ENCODE peak calls at places on chromosomes 3 and 15, in six cellular contexts. One of them, this sample, is unnamed.

GRCh38 chr3:42133500-42134298 is 42.5 kb downstream of the TRAK1 start:
- DNase-seq in endothelial cell of umbilical vein: no peak
- DNase-seq in NB4: no peak
- DNase-seq in GM12878: no peak
- DNase-seq in A549: no peak
- DNase-seq in HepG2: no peak
- DNase-seq in this sample: no peak

GRCh38 chr3:28901029-28901428 is 379.8 kb upstream of the RBMS3 start:
- DNase-seq in A549: no peak
- DNase-seq in NB4: no peak
- DNase-seq in HepG2: no peak
- DNase-seq in endothelial cell of umbilical vein: no peak
- DNase-seq in GM12878: no peak
- DNase-seq in this sample: no peak

GRCh38 chr15:56794923-56795329 is 61.6 kb upstream of the ZNF280D start:
- DNase-seq in A549: no peak
- DNase-seq in GM12878: no peak
- DNase-seq in endothelial cell of umbilical vein: no peak
- DNase-seq in HepG2: no peak
- DNase-seq in NB4: no peak
- DNase-seq in this sample: no peak

GRCh38 chr3:104951426-104951825 is 415.3 kb upstream of the ALCAM start:
- DNase-seq in A549: no peak
- DNase-seq in NB4: no peak
- DNase-seq in HepG2: no peak
- DNase-seq in GM12878: no peak
- DNase-seq in endothelial cell of umbilical vein: no peak
- DNase-seq in this sample: no peak

GRCh38 chr3:39192490-39193092 is at the start of gene XIRP1:
- DNase-seq in GM12878: no peak
- DNase-seq in NB4: no peak
- DNase-seq in A549: no peak
- DNase-seq in HepG2: no peak
- DNase-seq in endothelial cell of umbilical vein: no peak
- DNase-seq in this sample: no peak

GRCh38 chr15:26516102-26516980 is 256.5 kb downstream of the GABRB3 start:
- DNase-seq in endothelial cell of umbilical vein: no peak
- DNase-seq in A549: no peak
- DNase-seq in NB4: no peak
- DNase-seq in HepG2: no peak
- DNase-seq in GM12878: no peak
- DNase-seq in this sample: no peak

GRCh38 chr3:66655673-66656072 is 154.9 kb upstream of the LRIG1 start:
- DNase-seq in endothelial cell of umbilical vein: no peak
- DNase-seq in HepG2: peak
- DNase-seq in NB4: no peak
- DNase-seq in A549: no peak
- DNase-seq in GM12878: no peak
- DNase-seq in this sample: no peak

GRCh38 chr3:185558395-185558794 is 6.0 kb upstream of the LIPH start:
- DNase-seq in HepG2: peak
- DNase-seq in GM12878: no peak
- DNase-seq in NB4: no peak
- DNase-seq in A549: no peak
- DNase-seq in endothelial cell of umbilical vein: no peak
- DNase-seq in this sample: peak

GRCh38 chr3:55364426-55364825 is 122.7 kb downstream of the WNT5A start:
- DNase-seq in A549: no peak
- DNase-seq in NB4: no peak
- DNase-seq in HepG2: no peak
- DNase-seq in endothelial cell of umbilical vein: no peak
- DNase-seq in GM12878: no peak
- DNase-seq in this sample: no peak
- TF ChIP-seq MYC in A549: no peak
- TF ChIP-seq MYC in NB4: no peak
- TF ChIP-seq MYC in HepG2: no peak
- TF ChIP-seq MYC in endothelial cell of umbilical vein: no peak
- TF ChIP-seq MYC in GM12878: no peak
- TF ChIP-seq MYC in this sample: no peak

GRCh38 chr3:175260145-175260794 is 401.1 kb downstream of the NAALADL2 start:
- DNase-seq in NB4: no peak
- DNase-seq in endothelial cell of umbilical vein: no peak
- DNase-seq in A549: no peak
- DNase-seq in GM12878: no peak
- DNase-seq in HepG2: no peak
- DNase-seq in this sample: no peak

GRCh38 chr3:175258763-175259162 is 399.6 kb downstream of the NAALADL2 start:
- DNase-seq in NB4: no peak
- DNase-seq in endothelial cell of umbilical vein: no peak
- DNase-seq in HepG2: no peak
- DNase-seq in A549: peak
- DNase-seq in GM12878: no peak
- DNase-seq in this sample: no peak

DNA sequence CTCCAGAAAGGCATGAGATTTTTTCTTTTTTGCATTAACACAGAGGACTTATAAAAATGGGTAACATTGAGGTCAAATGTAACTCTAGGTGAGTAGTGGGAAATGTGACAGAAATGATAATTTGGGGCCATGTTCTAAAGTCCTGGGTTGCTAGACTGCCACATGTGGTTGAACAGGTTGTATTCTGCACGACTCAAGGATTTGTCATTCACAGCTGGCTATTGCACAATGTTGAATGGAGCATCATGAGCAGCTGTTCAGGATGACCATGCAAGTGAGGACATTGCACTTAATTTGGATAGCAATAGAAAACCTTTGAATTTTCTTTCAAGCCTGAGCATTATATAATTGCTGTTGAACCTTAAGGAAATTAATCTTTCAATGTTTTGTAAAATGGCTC is 396.6 kb downstream of the NAALADL2 start:
- DNase-seq in endothelial cell of umbilical vein: no peak
- DNase-seq in NB4: peak
- DNase-seq in A549: peak
- DNase-seq in GM12878: no peak
- DNase-seq in HepG2: no peak
- DNase-seq in this sample: no peak
- TF ChIP-seq MYC in endothelial cell of umbilical vein: no peak
- TF ChIP-seq MYC in NB4: no peak
- TF ChIP-seq MYC in A549: no peak
- TF ChIP-seq MYC in GM12878: no peak
- TF ChIP-seq MYC in HepG2: no peak
- TF ChIP-seq MYC in this sample: no peak

DNA sequence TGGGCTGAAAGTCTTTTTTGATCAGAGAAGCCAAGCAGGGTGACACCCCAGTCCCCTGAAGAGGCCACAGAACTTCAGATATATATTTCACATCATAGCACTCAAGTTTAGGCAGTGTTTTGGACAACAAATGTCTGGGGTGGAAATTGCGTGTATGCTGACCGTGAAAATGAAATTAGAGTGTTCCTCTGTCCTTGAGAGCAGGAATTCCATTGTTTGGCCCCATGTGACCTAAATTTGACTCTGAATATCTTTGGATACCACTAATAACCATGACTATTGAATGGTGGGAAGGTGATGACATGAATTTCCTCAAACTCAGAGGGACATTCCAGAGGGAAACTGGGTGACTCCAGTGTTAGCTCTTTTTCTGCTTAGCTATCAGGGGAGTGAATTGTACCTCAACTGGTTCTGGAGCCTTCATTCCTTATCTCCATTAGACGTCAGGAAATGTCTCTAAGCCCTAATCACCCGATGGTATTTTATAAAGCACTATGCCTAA is 263.5 kb upstream of the RASGRP1 start:
- DNase-seq in HepG2: no peak
- DNase-seq in A549: no peak
- DNase-seq in NB4: no peak
- DNase-seq in endothelial cell of umbilical vein: peak
- DNase-seq in GM12878: no peak
- DNase-seq in this sample: no peak
- TF ChIP-seq MYC in HepG2: no peak
- TF ChIP-seq MYC in A549: no peak
- TF ChIP-seq MYC in NB4: no peak
- TF ChIP-seq MYC in endothelial cell of umbilical vein: no peak
- TF ChIP-seq MYC in GM12878: no peak
- TF ChIP-seq MYC in this sample: no peak

DNA sequence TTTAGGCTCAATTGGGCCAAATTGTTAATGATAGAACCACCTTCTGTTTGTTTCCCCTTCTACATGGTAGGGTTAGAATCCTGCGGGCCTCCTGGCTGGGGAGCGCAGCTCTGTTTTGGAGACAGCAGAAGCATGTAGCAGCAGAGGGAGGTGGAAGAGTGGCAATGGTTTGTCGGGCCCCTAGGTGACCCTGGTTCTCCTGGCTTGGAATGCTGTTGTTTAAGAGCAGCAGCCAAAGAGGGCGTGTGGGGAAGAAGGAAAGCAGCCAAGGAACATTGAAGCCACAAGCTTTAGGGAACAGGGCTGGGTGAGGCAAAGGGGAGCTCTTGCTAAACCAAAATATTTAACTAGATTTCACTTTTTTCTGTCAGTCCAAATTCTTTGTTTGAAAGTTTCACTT is 213.7 kb upstream of the NR2E3 start:
- DNase-seq in NB4: no peak
- DNase-seq in A549: peak
- DNase-seq in HepG2: no peak
- DNase-seq in GM12878: no peak
- DNase-seq in endothelial cell of umbilical vein: no peak
- DNase-seq in this sample: no peak
- TF ChIP-seq MYC in NB4: no peak
- TF ChIP-seq MYC in A549: no peak
- TF ChIP-seq MYC in HepG2: no peak
- TF ChIP-seq MYC in GM12878: no peak
- TF ChIP-seq MYC in endothelial cell of umbilical vein: no peak
- TF ChIP-seq MYC in this sample: no peak

GRCh38 chr15:60379466-60380274 is 18.1 kb downstream of the ANXA2 start:
- DNase-seq in HepG2: peak
- DNase-seq in endothelial cell of umbilical vein: no peak
- DNase-seq in NB4: peak
- DNase-seq in A549: peak
- DNase-seq in GM12878: no peak
- DNase-seq in this sample: no peak
- TF ChIP-seq MYC in HepG2: no peak
- TF ChIP-seq MYC in endothelial cell of umbilical vein: no peak
- TF ChIP-seq MYC in NB4: peak
- TF ChIP-seq MYC in A549: peak
- TF ChIP-seq MYC in GM12878: no peak
- TF ChIP-seq MYC in this sample: no peak

GRCh38 chr15:98123834-98124233 is 163.3 kb downstream of the ARRDC4 start:
- DNase-seq in HepG2: no peak
- DNase-seq in A549: no peak
- DNase-seq in endothelial cell of umbilical vein: no peak
- DNase-seq in NB4: no peak
- DNase-seq in GM12878: no peak
- DNase-seq in this sample: no peak
- TF ChIP-seq MYC in HepG2: no peak
- TF ChIP-seq MYC in A549: no peak
- TF ChIP-seq MYC in endothelial cell of umbilical vein: no peak
- TF ChIP-seq MYC in NB4: no peak
- TF ChIP-seq MYC in GM12878: no peak
- TF ChIP-seq MYC in this sample: no peak

GRCh38 chr3:87260270-87260669 is 16.1 kb downstream of the POU1F1 start:
- DNase-seq in GM12878: no peak
- DNase-seq in HepG2: peak
- DNase-seq in A549: peak
- DNase-seq in endothelial cell of umbilical vein: peak
- DNase-seq in NB4: peak
- DNase-seq in this sample: peak
- TF ChIP-seq MYC in GM12878: no peak
- TF ChIP-seq MYC in HepG2: no peak
- TF ChIP-seq MYC in A549: no peak
- TF ChIP-seq MYC in endothelial cell of umbilical vein: no peak
- TF ChIP-seq MYC in NB4: no peak
- TF ChIP-seq MYC in this sample: no peak

GRCh38 chr3:134309987-134310700 is 59.5 kb upstream of the RYK start:
- DNase-seq in A549: peak
- DNase-seq in HepG2: peak
- DNase-seq in endothelial cell of umbilical vein: no peak
- DNase-seq in GM12878: no peak
- DNase-seq in NB4: peak
- DNase-seq in this sample: no peak
- TF ChIP-seq MYC in A549: no peak
- TF ChIP-seq MYC in HepG2: no peak
- TF ChIP-seq MYC in endothelial cell of umbilical vein: no peak
- TF ChIP-seq MYC in GM12878: no peak
- TF ChIP-seq MYC in NB4: no peak
- TF ChIP-seq MYC in this sample: no peak

GRCh38 chr3:141308588-141309218 is 59.6 kb upstream of the ZBTB38 start:
- DNase-seq in HepG2: peak
- DNase-seq in NB4: no peak
- DNase-seq in endothelial cell of umbilical vein: peak
- DNase-seq in GM12878: no peak
- DNase-seq in A549: peak
- DNase-seq in this sample: peak
- TF ChIP-seq MYC in HepG2: peak
- TF ChIP-seq MYC in NB4: no peak
- TF ChIP-seq MYC in endothelial cell of umbilical vein: no peak
- TF ChIP-seq MYC in GM12878: no peak
- TF ChIP-seq MYC in A549: no peak
- TF ChIP-seq MYC in this sample: no peak

DNA sequence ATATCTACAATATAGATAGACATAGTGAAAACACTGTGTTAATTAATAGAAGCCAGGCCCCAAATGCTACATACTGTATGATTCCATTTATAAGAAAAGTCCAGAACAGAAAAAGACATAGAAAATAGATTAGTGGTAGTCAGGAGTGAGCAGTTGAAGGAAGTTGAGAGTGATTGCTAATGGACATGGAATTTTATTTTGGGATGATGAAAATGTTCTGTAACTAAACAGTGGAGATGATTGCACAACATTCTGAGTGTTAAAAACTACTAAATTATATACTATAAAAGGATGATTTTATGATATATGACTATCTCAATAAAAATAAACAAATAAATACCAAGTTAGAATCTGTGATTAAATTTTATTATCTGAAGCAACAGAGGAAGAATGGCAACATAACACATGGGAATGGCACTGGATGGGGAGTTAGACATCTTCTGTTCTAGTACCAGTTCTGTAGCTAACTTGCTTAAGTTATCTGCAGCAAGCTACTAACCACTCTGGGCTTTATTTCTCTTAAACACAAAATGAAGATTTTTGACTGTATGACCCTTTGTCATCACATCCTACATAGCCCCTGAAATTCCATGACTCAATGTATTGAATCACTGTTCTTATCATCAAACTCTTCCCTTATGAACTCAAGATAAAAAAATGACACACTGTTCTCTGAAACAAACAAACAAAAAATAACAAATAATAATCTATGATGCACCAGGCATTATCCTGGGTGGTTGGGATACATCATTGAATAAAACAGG is 612.7 kb downstream of the TBL1XR1 start:
- DNase-seq in A549: no peak
- DNase-seq in GM12878: no peak
- DNase-seq in HepG2: no peak
- DNase-seq in endothelial cell of umbilical vein: peak
- DNase-seq in NB4: no peak
- DNase-seq in this sample: no peak
- TF ChIP-seq MYC in A549: no peak
- TF ChIP-seq MYC in GM12878: no peak
- TF ChIP-seq MYC in HepG2: no peak
- TF ChIP-seq MYC in endothelial cell of umbilical vein: no peak
- TF ChIP-seq MYC in NB4: no peak
- TF ChIP-seq MYC in this sample: no peak